ENCODE peak calls at places on chromosome 1, in five cellular contexts. M, J, N, B and L are unnamed samples.

GRCh38 chr1:236734141-236734765 is 48.0 kb downstream of the ACTN2 start:
- DNase-seq in M (no peak), J (no peak), N (no peak), B (no peak), L (no peak)

GRCh38 chr1:245363821-245364220 is 209.0 kb downstream of the KIF26B start:
- DNase-seq in M (no peak), J (peak), N (peak), B (no peak), L (no peak)

GRCh38 chr1:84298688-84299535 is 2.6 kb upstream of the SAMD13 start:
- DNase-seq in M (peak), J (peak), N (peak), B (peak), L (no peak)

GRCh38 chr1:111203681-111204210 is 3.3 kb upstream of the DENND2D start:
- DNase-seq in M (no peak), J (peak), N (no peak), B (peak), L (no peak)

GRCh38 chr1:5637171-5637570 is 355.1 kb downstream of the NPHP4 start:
- DNase-seq in M (peak), J (no peak), N (peak), B (no peak), L (no peak)

GRCh38 chr1:158496379-158496778 is 24.4 kb downstream of the OR10R2 start:
- DNase-seq in M (peak), J (no peak), N (no peak), B (no peak), L (no peak)

GRCh38 chr1:11648732-11649158 is 5.5 kb downstream of the FBXO2 start:
- DNase-seq in M (peak), J (peak), N (peak), B (no peak), L (no peak)

GRCh38 chr1:218475275-218475674 is 130.1 kb downstream of the TGFB2 start:
- DNase-seq in M (no peak), J (no peak), N (no peak), B (no peak), L (no peak)

GRCh38 chr1:174818951-174819350 is 180.8 kb upstream of the CACYBP start:
- DNase-seq in M (no peak), J (no peak), N (no peak), B (no peak), L (no peak)

GRCh38 chr1:1529321-1529720 is 11.1 kb downstream of the TMEM240 start:
- DNase-seq in M (no peak), J (no peak), N (no peak), B (no peak), L (no peak)

GRCh38 chr1:34460193-34460592 is 283.5 kb downstream of the C1orf94 start:
- DNase-seq in M (peak), J (no peak), N (peak), B (peak), L (no peak)

GRCh38 chr1:85321237-85321964 is 45.0 kb upstream of the BCL10 start:
- DNase-seq in M (no peak), J (no peak), N (no peak), B (no peak), L (no peak)